ENCODE peak calls at places on chromosome 13, in five cellular contexts. P is left colon, G is erythroblast, O is fibroblast of the conjunctiva, R is Right ventricle myocardium superior. E is an unnamed sample.

GRCh38 chr13:36997716-36998427 is 1.3 kb downstream of the ALG5 start:
- DNase-seq in R (no peak), P (no peak), G (no peak), O (no peak), E (no peak)

GRCh38 chr13:33224686-33225085 is 60.9 kb downstream of the STARD13 start:
- DNase-seq in O (no peak), P (no peak), G (no peak), R (no peak), E (no peak)

GRCh38 chr13:97258801-97259200 is 36.7 kb downstream of the MBNL2 start:
- DNase-seq in R (no peak), G (peak; percentile 31), O (no peak), P (no peak), E (no peak)

GRCh38 chr13:107866007-107866665 is 349.2 kb downstream of the LIG4 start:
- DNase-seq in G (no peak), O (no peak), P (no peak), R (no peak), E (no peak)

GRCh38 chr13:103878891-103879605 is 812.8 kb upstream of the SLC10A2 start:
- DNase-seq in O (no peak), P (no peak), G (no peak), R (no peak), E (peak; percentile 65)

GRCh38 chr13:112617754-112618375 is 29.9 kb upstream of the TUBGCP3 start:
- DNase-seq in P (no peak), G (no peak), O (no peak), R (no peak), E (no peak)

GRCh38 chr13:26480246-26480855 is 77.1 kb upstream of the WASF3 start:
- DNase-seq in O (no peak), P (no peak), G (no peak), R (no peak), E (no peak)

GRCh38 chr13:72255908-72256307 is 388.9 kb upstream of the DACH1 start:
- DNase-seq in P (peak; percentile 25), O (peak; percentile 13), G (no peak), R (no peak), E (no peak)

GRCh38 chr13:34076943-34077703 is 259.2 kb downstream of the RFC3 start:
- DNase-seq in O (peak; percentile 9), R (no peak), G (no peak), P (no peak), E (peak; percentile 21)

GRCh38 chr13:102779426-102780159 is 6.0 kb upstream of the TEX30 start:
- DNase-seq in O (no peak), G (no peak), R (no peak), P (no peak), E (no peak)

GRCh38 chr13:71577127-71577526 is 289.9 kb downstream of the DACH1 start:
- DNase-seq in P (no peak), G (no peak), O (no peak), R (no peak), E (no peak)

GRCh38 chr13:23810842-23811241 is 78.4 kb downstream of the MIPEP start:
- DNase-seq in P (no peak), O (no peak), G (no peak), R (no peak), E (no peak)

GRCh38 chr13:44022196-44022595 is 142.5 kb downstream of the LACC1 start:
- DNase-seq in R (no peak), P (no peak), G (no peak), O (no peak), E (no peak)

GRCh38 chr13:32428581-32429072 is 697 bp upstream of the N4BP2L1 start:
- DNase-seq in R (no peak), O (no peak), G (peak; percentile 22), P (peak; percentile 18), E (no peak)

GRCh38 chr13:42526276-42526675 is 47.7 kb upstream of the TNFSF11 start:
- DNase-seq in O (no peak), P (no peak), G (no peak), R (no peak), E (no peak)

GRCh38 chr13:75091707-75092106 is 390.3 kb downstream of the TBC1D4 start:
- DNase-seq in G (no peak), P (no peak), O (no peak), R (no peak), E (no peak)

GRCh38 chr13:105603283-105603682 is 932.2 kb downstream of the EFNB2 start:
- DNase-seq in O (no peak), R (no peak), P (peak; percentile 5), G (no peak), E (no peak)

GRCh38 chr13:73341748-73342147 is 282.9 kb downstream of the KLF5 start:
- DNase-seq in O (no peak), G (no peak), P (no peak), R (no peak), E (no peak)

GRCh38 chr13:105196052-105196451 is 1339.4 kb downstream of the EFNB2 start:
- DNase-seq in P (no peak), G (no peak), O (no peak), R (no peak), E (no peak)

GRCh38 chr13:25232937-25233515 is 54.3 kb downstream of the MTMR6 start:
- DNase-seq in P (no peak), R (no peak), O (no peak), G (peak; percentile 42), E (no peak)

GRCh38 chr13:111020546-111020945 is 94.6 kb upstream of the ARHGEF7 start:
- DNase-seq in R (no peak), O (no peak), G (no peak), P (no peak), E (no peak)

GRCh38 chr13:53001444-53001843 is 27.2 kb upstream of the OLFM4 start:
- DNase-seq in G (no peak), O (no peak), R (no peak), P (no peak), E (no peak)

GRCh38 chr13:100563779-100564178 is 24.8 kb downstream of the GGACT start:
- DNase-seq in G (no peak), P (no peak), O (no peak), R (no peak), E (no peak)

GRCh38 chr13:37956536-37956935 is 87.0 kb upstream of the TRPC4 start:
- DNase-seq in P (no peak), R (no peak), O (no peak), G (no peak), E (no peak)

GRCh38 chr13:89401209-89401810 is 1730.1 kb downstream of the SLITRK5 start:
- DNase-seq in P (no peak), R (no peak), G (peak; percentile 35), O (peak; percentile 43), E (no peak)

GRCh38 chr13:33545492-33545891 is 259.9 kb upstream of the STARD13 start:
- DNase-seq in O (no peak), R (no peak), P (no peak), G (no peak), E (no peak)

GRCh38 chr13:79307433-79307861 is 98.6 kb downstream of the RBM26 start:
- DNase-seq in O (no peak), G (no peak), R (no peak), P (no peak), E (no peak)

GRCh38 chr13:64912141-64912540 is 2318.0 kb downstream of the PCDH9 start:
- DNase-seq in G (no peak), O (peak; percentile 5), R (no peak), P (no peak), E (peak; percentile 5)

GRCh38 chr13:107866666-107867623 is 348.4 kb downstream of the LIG4 start:
- DNase-seq in G (no peak), P (no peak), R (no peak), O (no peak), E (no peak)

GRCh38 chr13:43329702-43330101 is 306.3 kb downstream of the DNAJC15 start:
- DNase-seq in P (no peak), O (no peak), G (no peak), R (no peak), E (no peak)

GRCh38 chr13:114104626-114105350 is 27.6 kb downstream of the RASA3 start:
- DNase-seq in R (peak; percentile 21), G (no peak), O (no peak), P (peak; percentile 2), E (no peak)

GRCh38 chr13:52615817-52616216 is 26.4 kb upstream of the HNRNPA1L2 start:
- DNase-seq in O (no peak), P (no peak), R (no peak), G (peak; percentile 24), E (no peak)

GRCh38 chr13:112247471-112248405 is 128.4 kb upstream of the SPACA7 start:
- DNase-seq in P (no peak), O (no peak), R (no peak), G (no peak), E (no peak)

GRCh38 chr13:74836628-74837027 is 645.3 kb downstream of the TBC1D4 start:
- DNase-seq in P (no peak), O (no peak), G (no peak), R (no peak), E (no peak)

GRCh38 chr13:64538711-64539110 is 2691.4 kb downstream of the PCDH9 start:
- DNase-seq in O (no peak), R (no peak), G (no peak), P (no peak), E (no peak)

E was measured in foreskin melanocyte.